ENCODE peak calls at places on chromosomes 16 and 17, in seven cellular contexts. Y is neuronal stem cell, V is IMR-90, F is H1, I is mesendoderm, T is H9, L is trophoblast cell. A is an unnamed sample.

GRCh38 chr16:54318941-54319340 is 32.4 kb upstream of the IRX3 start:
- DNase-seq in T (no peak), F (no peak), L (peak), Y (no peak), V (no peak), I (no peak), A (no peak)

GRCh38 chr17:50264263-50265113 is 9.8 kb upstream of the TMEM92 start:
- DNase-seq in I (no peak), T (peak), V (peak), L (no peak), F (no peak), Y (no peak), A (peak)

GRCh38 chr16:54355251-54355650 is 68.7 kb upstream of the IRX3 start:
- DNase-seq in F (no peak), I (no peak), T (no peak), Y (no peak), L (no peak), V (peak), A (peak)

GRCh38 chr17:9509236-9509813 is 66.3 kb downstream of the STX8 start:
- DNase-seq in T (no peak), Y (no peak), F (no peak), V (no peak), L (no peak), I (no peak), A (no peak)

GRCh38 chr16:30723725-30724355 is 24.4 kb upstream of the PHKG2 start:
- DNase-seq in Y (no peak), T (no peak), L (no peak), I (no peak), V (no peak), F (no peak), A (no peak)

GRCh38 chr17:3828151-3828851 is 17.7 kb downstream of the NCBP3 start:
- DNase-seq in Y (no peak), I (no peak), L (no peak), T (no peak), F (no peak), V (peak), A (peak)

GRCh38 chr17:35028531-35029262 is 34.8 kb downstream of the RFFL start:
- DNase-seq in T (no peak), L (no peak), V (peak), F (no peak), Y (no peak), I (no peak), A (no peak)

GRCh38 chr16:49700222-49700927 is 155.5 kb downstream of the ZNF423 start:
- DNase-seq in T (peak), F (no peak), Y (peak), L (no peak), V (no peak), I (peak), A (no peak)

GRCh38 chr17:57091186-57091618 is 6.2 kb downstream of the AKAP1 start:
- DNase-seq in F (no peak), V (no peak), L (no peak), Y (no peak), T (no peak), I (no peak), A (no peak)

GRCh38 chr17:70521821-70522256 is 352.5 kb downstream of the KCNJ2 start:
- DNase-seq in T (no peak), Y (no peak), L (no peak), I (no peak), F (no peak), V (peak), A (no peak)

GRCh38 chr17:76515291-76515949 is 14.2 kb upstream of the RHBDF2 start:
- DNase-seq in Y (no peak), L (peak), F (no peak), V (peak), T (no peak), I (no peak), A (peak)

GRCh38 chr17:30854146-30854545 is 22.4 kb downstream of the ATAD5 start:
- DNase-seq in V (no peak), F (no peak), L (no peak), T (no peak), I (no peak), Y (no peak), A (no peak)

GRCh38 chr16:50303041-50303604 is 36.8 kb downstream of the ADCY7 start:
- DNase-seq in T (peak), V (peak), F (no peak), L (peak), Y (no peak), I (no peak), A (no peak)

GRCh38 chr17:784143-784542 is 2.0 kb downstream of the MRM3 start:
- DNase-seq in Y (no peak), T (no peak), L (no peak), V (peak), F (no peak), I (no peak), A (no peak)

GRCh38 chr16:15757630-15758251 is 99.1 kb downstream of the MYH11 start:
- DNase-seq in L (no peak), I (peak), F (no peak), Y (no peak), T (peak), V (no peak), A (no peak)

GRCh38 chr16:20166531-20167235 is 93.0 kb upstream of the GPR139 start:
- DNase-seq in I (peak), Y (peak), L (peak), V (no peak), F (no peak), T (no peak), A (no peak)

GRCh38 chr16:30005341-30006094 is 5.3 kb downstream of the DOC2A start:
- DNase-seq in V (peak), I (peak), T (no peak), L (peak), F (no peak), Y (no peak), A (peak)

DNA sequence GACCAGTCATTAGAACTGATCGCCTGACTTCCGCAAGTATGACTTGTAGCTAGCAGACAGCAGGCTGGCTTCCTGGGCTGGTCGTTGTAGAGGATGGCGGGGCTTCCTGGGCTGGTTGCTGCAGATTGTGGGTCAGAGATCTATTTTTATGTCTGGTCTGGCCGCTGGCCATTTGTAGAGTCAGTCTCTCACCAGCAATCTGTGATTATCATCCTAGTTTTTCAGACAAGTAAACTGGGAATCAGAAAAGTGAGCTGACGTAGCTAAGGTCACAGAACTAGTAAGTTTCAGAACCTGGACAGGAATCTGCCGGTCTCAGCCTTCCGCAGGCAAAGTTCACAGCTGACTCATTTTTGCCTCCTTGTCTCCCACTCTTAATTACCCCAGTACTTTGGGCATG is 19.1 kb downstream of the GPR142 start:
- DNase-seq in L (no peak), T (no peak), I (no peak), F (no peak), Y (no peak), V (no peak), A (no peak)
- H4K8ac ChIP-seq in L (no peak), T (no peak), I (no peak), F (no peak), Y (no peak), V (no peak), A (no peak)

DNA sequence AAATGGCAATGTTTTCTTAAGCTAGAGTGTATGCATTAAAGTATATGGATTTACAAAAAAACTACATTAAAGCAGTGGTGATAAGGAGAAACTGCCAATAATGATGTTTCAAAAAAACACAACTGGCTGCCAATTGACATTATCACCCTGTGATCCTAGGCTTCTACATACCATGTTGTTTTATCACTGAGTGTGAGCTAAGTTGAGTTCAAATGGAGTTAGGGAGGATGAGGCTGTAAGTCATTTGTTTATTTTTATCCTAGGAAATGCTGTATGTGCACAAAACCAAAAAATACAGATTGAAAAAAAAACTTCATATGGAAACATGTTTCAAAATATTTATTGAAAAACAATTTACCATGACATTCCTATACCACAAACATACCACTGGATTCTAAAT is 22.9 kb downstream of the CHCT1 start:
- DNase-seq in L (no peak), I (no peak), T (no peak), F (no peak), Y (no peak), V (peak), A (no peak)
- H4K8ac ChIP-seq in L (no peak), I (no peak), T (no peak), F (no peak), Y (no peak), V (no peak), A (no peak)

DNA sequence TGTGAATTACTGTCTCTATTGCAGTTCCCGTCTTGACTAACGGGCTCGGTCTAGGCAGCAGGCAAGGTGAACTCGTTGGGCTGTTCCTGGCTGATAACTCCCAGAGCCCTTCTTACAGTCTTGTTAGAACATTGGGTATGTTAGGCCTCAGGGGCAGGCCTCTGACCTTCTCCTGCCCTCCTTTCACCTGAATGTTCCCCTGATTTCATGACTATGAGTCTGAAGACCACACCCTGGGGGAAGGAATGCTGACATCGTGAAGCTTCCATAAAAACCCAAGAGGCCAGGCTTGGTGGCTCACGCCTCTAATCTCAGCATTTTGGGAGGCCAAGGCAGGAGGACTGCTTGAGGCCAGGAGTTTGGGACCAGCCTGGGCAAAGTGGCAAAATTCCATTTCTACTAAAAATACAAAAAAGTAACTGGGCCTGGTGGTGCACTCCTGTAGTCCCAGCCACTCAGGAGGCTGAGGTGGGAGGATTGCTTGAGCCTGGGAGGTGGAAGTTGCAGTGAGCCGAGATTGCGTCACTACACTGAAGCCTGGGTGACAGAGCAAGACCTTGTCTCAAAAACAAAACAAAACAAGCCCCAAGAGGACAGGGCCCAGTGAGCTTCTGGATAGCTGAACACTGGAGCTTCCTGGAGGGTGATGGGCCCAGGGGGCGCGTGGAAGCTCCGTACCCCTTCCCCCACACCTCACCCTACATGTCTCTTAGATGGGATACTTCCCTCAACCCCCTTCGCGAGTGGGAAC is 47.8 kb upstream of the FBXO47 start:
- DNase-seq in L (peak), V (no peak), T (no peak), Y (no peak), I (peak), F (no peak), A (no peak)
- H4K8ac ChIP-seq in L (no peak), V (peak), T (no peak), Y (no peak), I (no peak), F (no peak), A (peak)

GRCh38 chr16:11082108-11082859 is 137.9 kb downstream of the CLEC16A start:
- DNase-seq in T (no peak), V (no peak), F (no peak), I (no peak), Y (no peak), L (no peak), A (no peak)

GRCh38 chr16:11080999-11081630 is 136.8 kb downstream of the CLEC16A start:
- DNase-seq in I (no peak), F (no peak), Y (no peak), L (no peak), T (no peak), V (no peak), A (no peak)

GRCh38 chr16:11078812-11079459 is 134.6 kb downstream of the CLEC16A start:
- DNase-seq in L (no peak), T (no peak), I (no peak), F (no peak), Y (no peak), V (peak), A (peak)

GRCh38 chr16:11079657-11080187 is 135.4 kb downstream of the CLEC16A start:
- DNase-seq in Y (no peak), L (peak), I (no peak), V (peak), T (no peak), F (no peak), A (peak)

DNA sequence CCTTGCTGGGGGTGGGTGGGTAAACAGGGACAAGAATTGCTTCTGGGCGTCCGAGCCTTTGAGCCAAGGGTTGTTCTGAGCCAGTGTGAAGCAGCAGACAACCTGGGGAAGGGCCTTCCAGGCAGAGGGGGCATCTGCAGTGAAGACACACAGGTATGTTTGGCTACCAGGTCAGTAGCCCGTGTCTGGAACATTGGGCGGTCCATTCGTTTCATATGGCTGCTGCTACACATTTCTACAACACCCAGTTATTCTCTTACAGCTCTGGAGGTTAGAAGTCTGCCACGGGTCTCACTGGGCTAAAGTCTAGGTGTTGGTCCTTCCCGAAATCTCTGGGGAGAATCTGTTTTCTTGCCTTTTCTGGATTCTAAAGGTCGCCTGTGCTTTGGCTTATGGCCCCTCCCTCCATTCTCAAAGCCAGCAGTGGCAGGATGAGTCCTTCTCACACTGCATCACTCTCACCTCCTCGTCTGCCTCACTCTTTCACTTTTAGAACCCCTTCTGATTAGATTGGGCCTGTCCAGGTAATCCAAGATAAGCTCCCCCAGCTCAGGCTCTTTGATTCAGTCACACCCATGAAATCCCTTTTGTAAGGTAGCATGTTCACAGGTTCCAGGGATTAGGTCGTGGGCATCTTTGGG is 136.1 kb downstream of the CLEC16A start:
- DNase-seq in T (no peak), Y (no peak), L (no peak), I (no peak), V (no peak), F (no peak), A (no peak)
- H4K8ac ChIP-seq in T (no peak), Y (no peak), L (peak), I (no peak), V (peak), F (no peak), A (peak)

DNA sequence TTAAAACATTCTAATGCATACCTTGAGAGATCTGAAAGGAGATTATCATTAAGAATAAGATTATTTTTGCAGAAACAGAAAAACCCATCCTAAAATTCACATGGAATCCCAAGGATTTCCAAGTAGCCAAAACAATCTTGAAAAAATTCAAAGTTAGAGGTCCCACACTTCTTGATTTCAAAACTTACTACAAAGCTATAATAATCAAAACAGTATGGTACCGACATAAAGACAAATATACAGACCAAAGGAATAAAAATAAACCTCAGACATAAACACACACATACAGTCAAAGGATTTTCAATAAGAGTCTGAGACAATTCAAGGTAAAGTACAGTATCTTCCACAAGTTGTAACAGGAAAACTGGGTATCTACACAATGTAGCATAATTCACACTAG is 16.2 kb downstream of the C16orf87 start:
- DNase-seq in L (no peak), V (no peak), I (no peak), Y (no peak), F (no peak), T (no peak), A (no peak)
- H4K8ac ChIP-seq in L (no peak), V (no peak), I (no peak), Y (no peak), F (no peak), T (no peak), A (no peak)

GRCh38 chr17:65011047-65011446 is 45.5 kb downstream of the GNA13 start:
- DNase-seq in V (no peak), I (no peak), L (no peak), T (no peak), Y (no peak), F (no peak), A (no peak)

GRCh38 chr17:65015855-65016254 is 40.7 kb downstream of the GNA13 start:
- DNase-seq in L (no peak), I (no peak), F (no peak), V (no peak), Y (no peak), T (no peak), A (no peak)

GRCh38 chr17:65017375-65017774 is 39.2 kb downstream of the GNA13 start:
- DNase-seq in T (peak), I (peak), V (no peak), Y (no peak), F (no peak), L (no peak), A (peak)

GRCh38 chr17:65009848-65010247 is 46.7 kb downstream of the GNA13 start:
- DNase-seq in T (no peak), L (no peak), I (no peak), F (no peak), V (no peak), Y (no peak), A (no peak)

GRCh38 chr17:65013613-65014391 is 42.7 kb downstream of the GNA13 start:
- DNase-seq in F (no peak), Y (no peak), L (peak), T (no peak), V (peak), I (peak), A (peak)
- H4K8ac ChIP-seq in F (no peak), Y (no peak), L (no peak), T (no peak), V (peak), I (no peak), A (no peak)

GRCh38 chr17:5837055-5837491 is 233.1 kb upstream of the WSCD1 start:
- DNase-seq in T (peak), Y (no peak), L (peak), I (no peak), F (no peak), V (peak), A (peak)

GRCh38 chr17:5840811-5841446 is 229.2 kb upstream of the WSCD1 start:
- DNase-seq in I (no peak), F (no peak), L (no peak), Y (no peak), T (peak), V (no peak), A (no peak)

GRCh38 chr17:5843366-5844026 is 226.7 kb upstream of the WSCD1 start:
- DNase-seq in T (peak), V (no peak), L (no peak), I (no peak), Y (no peak), F (no peak), A (no peak)

GRCh38 chr17:5841862-5842261 is 228.3 kb upstream of the WSCD1 start:
- DNase-seq in L (no peak), V (no peak), F (no peak), T (peak), I (no peak), Y (no peak), A (no peak)

DNA sequence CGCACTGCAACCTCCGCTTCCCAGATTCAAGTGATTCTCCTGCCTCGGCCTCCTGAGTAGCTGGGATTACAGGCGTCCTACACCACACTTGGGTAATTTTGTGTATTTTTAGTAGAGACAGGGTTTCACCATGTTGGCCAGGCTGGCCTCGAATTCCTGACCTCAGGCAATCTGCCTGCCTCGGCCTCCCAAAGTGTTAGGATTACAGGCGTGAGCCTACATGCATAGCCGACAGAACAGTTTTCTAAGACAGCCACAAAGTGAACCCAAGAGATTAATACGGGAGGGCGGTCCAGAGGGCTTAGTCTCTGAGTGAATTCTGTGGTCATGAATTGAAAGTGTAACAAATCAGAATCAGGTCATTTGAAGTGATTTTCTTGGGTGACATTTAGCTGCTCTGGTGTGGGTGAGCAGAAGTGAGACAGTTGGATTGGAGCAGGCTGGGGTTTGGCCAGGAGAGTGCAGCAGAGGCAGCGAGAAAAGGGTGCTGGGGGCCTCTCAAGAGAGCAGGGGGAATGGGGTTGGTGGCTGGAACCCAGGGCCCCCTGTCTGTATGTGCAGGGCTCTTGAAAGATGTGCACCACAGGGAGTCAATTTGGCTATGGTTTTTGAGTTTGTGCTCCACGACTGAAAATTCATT is 231.4 kb upstream of the WSCD1 start:
- DNase-seq in I (no peak), L (no peak), F (no peak), V (no peak), Y (no peak), T (peak), A (no peak)
- H4K8ac ChIP-seq in I (no peak), L (no peak), F (no peak), V (no peak), Y (no peak), T (no peak), A (no peak)

DNA sequence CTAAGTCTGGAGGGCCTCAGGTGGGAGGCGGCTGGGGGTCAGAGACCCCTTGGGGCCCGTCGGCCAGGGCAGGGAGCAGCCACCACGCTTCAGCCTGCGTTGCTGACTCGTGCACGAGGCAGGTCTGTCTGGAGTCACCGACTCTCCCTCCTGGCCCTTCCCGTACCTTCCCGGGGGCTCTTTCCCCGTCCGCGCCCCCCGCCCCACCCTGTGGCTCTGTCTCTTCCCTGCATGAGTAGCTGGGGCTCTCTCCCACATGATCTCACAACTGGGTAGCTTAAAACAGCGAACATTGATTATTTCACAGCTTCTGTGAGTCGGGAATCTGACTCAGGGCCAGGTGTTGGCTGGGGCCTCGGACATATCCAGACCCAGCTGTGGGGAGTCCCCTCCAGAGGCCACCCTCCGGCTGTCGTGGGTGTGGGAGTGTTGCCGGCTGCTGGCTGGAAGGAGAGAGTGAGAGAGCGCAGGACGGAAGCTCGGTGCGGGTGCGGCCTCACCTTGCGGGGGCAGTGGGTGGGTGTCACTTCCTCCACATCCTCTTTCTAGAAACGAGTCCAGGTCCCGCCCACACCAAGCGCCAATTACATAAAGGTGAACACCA is 17.3 kb downstream of the BAHCC1 start:
- DNase-seq in Y (no peak), V (peak), T (no peak), L (no peak), I (no peak), F (no peak), A (peak)
- H4K8ac ChIP-seq in Y (no peak), V (no peak), T (no peak), L (no peak), I (no peak), F (no peak), A (peak)